ENCODE peak calls at places on chromosome 14, in five cellular contexts. C is stomach, T is breast epithelium, G is GM12892, K is Panc1. I is an unnamed sample.

GRCh38 chr14:68936980-68937379 is 42.1 kb downstream of the ACTN1 start:
- DNase-seq in T (no peak), G (no peak), C (no peak), K (no peak), I (no peak)

GRCh38 chr14:76955575-76956252 is 72.8 kb downstream of the IRF2BPL start:
- DNase-seq in T (no peak), G (no peak), C (no peak), K (no peak), I (no peak)

GRCh38 chr14:89205137-89205740 is 211.8 kb downstream of the FOXN3 start:
- DNase-seq in K (no peak), C (no peak), G (no peak), T (no peak), I (no peak)

GRCh38 chr14:74526854-74527585 is 33.5 kb downstream of the ISCA2 start:
- DNase-seq in G (no peak), C (no peak), K (no peak), T (no peak), I (no peak)

GRCh38 chr14:69948311-69948710 is 69.1 kb downstream of the SMOC1 start:
- DNase-seq in T (no peak), G (no peak), C (no peak), K (no peak), I (no peak)

GRCh38 chr14:79693935-79694334 is 517.4 kb downstream of the DIO2 start:
- DNase-seq in C (no peak), G (no peak), T (no peak), K (no peak), I (no peak)

GRCh38 chr14:20455355-20456300 is 602 bp downstream of the APEX1 start:
- DNase-seq in T (no peak), K (no peak), C (peak; percentile 27), G (no peak), I (no peak)

GRCh38 chr14:69769623-69770022 is 2.7 kb downstream of the SRSF5 start:
- DNase-seq in C (no peak), G (no peak), K (no peak), T (no peak), I (no peak)

GRCh38 chr14:77004711-77005460 is 23.6 kb downstream of the IRF2BPL start:
- DNase-seq in T (no peak), G (no peak), C (no peak), K (no peak), I (no peak)

GRCh38 chr14:40221428-40221827 is 789.2 kb upstream of the FBXO33 start:
- DNase-seq in K (no peak), G (no peak), T (no peak), C (no peak), I (no peak)

GRCh38 chr14:24279301-24280186 is 8.1 kb upstream of the RABGGTA start:
- DNase-seq in T (no peak), K (no peak), C (no peak), G (no peak), I (no peak)

DNA sequence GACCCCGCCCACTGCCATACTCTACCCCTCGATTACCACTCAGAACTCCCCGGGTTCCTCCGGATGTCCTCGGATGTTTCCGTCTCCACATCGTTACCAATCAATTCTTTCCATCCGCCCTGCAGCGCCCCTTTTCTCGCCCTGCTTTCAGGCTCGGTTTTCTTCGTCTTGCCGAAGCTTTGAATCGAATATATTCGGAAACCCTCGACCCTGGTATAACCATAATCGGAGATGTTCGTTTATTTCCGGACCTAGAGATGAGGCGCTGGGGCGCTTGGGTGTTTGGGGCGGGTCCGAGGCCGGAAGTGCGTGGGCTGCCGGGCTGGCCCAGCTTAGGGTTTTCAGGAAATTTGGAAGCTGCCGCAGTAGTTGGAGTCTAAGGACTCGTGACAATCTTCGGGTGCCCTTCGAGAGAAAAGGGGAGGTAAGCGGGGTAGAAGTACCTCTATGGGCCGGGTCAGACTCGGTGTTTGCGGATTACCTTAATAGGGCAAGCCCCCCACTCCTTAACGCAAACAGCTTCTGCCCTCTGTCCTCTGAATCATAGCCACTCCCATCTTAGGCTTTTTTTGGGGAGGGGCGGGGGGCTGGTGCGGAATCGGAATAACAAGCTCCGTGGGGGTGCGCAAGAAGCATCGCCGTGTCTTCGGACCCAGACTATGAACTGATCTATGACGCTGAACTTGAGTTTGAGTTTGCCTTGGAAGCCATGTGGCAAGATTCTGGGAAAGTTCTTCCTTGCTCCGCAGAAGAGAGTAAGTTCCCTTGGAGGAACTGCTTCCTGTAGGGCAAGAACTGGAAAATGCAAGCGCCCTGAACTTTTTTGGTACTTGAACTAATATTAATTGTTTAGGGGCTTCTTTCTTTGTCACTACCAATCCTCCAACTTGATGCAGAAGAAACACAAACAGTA is at the start of gene C14orf119:
- DNase-seq in G (peak; percentile 88), K (peak; percentile 99), T (peak; percentile 100), C (peak; percentile 100), I (peak; percentile 99)
- TF ChIP-seq POLR2AphosphoS5 in G (no peak), K (no peak), T (peak; percentile 6), C (peak; percentile 90), I (peak; percentile 91)

DNA sequence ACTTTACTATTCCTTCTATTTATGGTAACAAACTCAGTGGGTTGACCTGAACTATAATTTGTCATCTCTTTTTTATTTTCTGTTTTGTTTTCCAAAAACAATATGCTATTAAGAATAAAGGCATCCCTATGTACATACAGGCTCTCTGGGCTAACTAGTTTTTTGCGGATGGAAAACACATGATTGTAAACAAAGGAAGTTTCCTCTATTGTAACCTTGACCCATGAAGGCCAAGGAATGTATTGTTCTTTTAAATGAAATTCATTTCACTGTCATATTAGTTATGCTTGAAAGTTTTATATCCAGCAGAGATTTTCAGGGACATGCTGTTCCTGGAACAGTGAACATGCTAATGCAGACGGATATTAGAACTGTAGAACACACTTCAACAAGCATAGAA is 705.0 kb upstream of the SEL1L start:
- DNase-seq in G (no peak), K (no peak), C (no peak), T (no peak), I (no peak)
- TF ChIP-seq POLR2AphosphoS5 in G (no peak), K (no peak), C (no peak), T (no peak), I (no peak)

GRCh38 chr14:91249841-91250616 is 5.5 kb upstream of the GPR68 start:
- DNase-seq in C (no peak), G (peak; percentile 58), T (no peak), K (no peak), I (peak; percentile 72)
- TF ChIP-seq POLR2AphosphoS5 in C (no peak), G (no peak), T (no peak), K (no peak), I (peak; percentile 8)

DNA sequence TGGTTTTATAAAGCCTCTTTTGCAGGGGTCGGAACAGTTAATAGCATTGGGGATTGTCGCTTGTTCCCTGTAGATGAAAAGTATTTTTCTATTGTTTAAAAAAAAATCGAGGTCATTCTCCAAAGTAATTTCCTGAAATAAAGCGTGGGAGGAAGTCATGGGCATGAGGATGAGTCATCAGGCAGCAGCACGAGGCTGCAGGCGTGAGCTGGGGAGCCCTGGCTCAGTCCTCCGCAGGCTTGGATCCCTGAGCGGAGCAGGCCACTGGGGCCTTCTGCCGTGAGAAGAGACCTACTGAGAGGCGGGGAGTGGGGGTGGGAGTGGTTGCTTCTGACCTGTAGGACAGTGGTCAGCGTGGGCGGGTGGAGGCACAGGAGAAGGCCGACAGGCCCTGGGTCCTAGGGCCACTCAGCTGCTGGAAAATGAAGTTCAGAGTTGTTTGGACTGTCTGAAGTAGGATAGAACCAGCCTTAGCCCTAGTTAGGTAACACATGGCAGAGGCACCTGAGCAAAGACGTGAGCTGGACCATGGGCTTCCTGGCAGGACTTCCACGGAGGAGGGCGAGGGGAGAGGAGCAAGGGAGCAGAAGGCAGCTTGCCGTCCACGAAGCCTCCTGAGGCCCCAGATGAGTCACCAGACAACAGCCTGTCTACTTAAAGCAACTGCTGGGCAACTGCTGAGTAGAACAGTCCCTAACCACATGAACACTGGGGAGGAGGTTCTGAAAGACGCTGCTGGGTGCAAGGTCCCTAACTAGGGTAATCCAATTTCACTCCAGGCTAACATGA is 21.1 kb upstream of the LGALS3 start:
- DNase-seq in T (peak; percentile 91), G (no peak), K (no peak), C (peak; percentile 80), I (peak; percentile 91)
- TF ChIP-seq POLR2AphosphoS5 in T (peak; percentile 92), G (no peak), K (no peak), C (peak; percentile 75), I (peak; percentile 90)

GRCh38 chr14:103510311-103511021 is 12.2 kb downstream of the CKB start:
- DNase-seq in K (no peak), G (no peak), T (no peak), C (no peak), I (no peak)
- TF ChIP-seq POLR2AphosphoS5 in K (no peak), G (no peak), T (no peak), C (no peak), I (no peak)

GRCh38 chr14:34872822-34873590 is 2.2 kb downstream of the BAZ1A start:
- DNase-seq in G (peak; percentile 6), T (no peak), C (no peak), K (peak; percentile 47), I (no peak)
- TF ChIP-seq POLR2AphosphoS5 in G (peak; percentile 61), T (no peak), C (peak; percentile 71), K (no peak), I (no peak)

GRCh38 chr14:54651649-54652048 is 84.7 kb downstream of the SAMD4A start:
- DNase-seq in T (no peak), K (no peak), C (no peak), G (no peak), I (no peak)

GRCh38 chr14:54652188-54652889 is 85.4 kb downstream of the SAMD4A start:
- DNase-seq in T (peak; percentile 91), K (peak; percentile 78), C (peak; percentile 74), G (no peak), I (no peak)

GRCh38 chr14:54654600-54654999 is 87.7 kb downstream of the SAMD4A start:
- DNase-seq in K (no peak), G (no peak), T (no peak), C (no peak), I (no peak)

GRCh38 chr14:54652890-54653201 is 85.9 kb downstream of the SAMD4A start:
- DNase-seq in G (no peak), C (no peak), T (no peak), K (no peak), I (no peak)

DNA sequence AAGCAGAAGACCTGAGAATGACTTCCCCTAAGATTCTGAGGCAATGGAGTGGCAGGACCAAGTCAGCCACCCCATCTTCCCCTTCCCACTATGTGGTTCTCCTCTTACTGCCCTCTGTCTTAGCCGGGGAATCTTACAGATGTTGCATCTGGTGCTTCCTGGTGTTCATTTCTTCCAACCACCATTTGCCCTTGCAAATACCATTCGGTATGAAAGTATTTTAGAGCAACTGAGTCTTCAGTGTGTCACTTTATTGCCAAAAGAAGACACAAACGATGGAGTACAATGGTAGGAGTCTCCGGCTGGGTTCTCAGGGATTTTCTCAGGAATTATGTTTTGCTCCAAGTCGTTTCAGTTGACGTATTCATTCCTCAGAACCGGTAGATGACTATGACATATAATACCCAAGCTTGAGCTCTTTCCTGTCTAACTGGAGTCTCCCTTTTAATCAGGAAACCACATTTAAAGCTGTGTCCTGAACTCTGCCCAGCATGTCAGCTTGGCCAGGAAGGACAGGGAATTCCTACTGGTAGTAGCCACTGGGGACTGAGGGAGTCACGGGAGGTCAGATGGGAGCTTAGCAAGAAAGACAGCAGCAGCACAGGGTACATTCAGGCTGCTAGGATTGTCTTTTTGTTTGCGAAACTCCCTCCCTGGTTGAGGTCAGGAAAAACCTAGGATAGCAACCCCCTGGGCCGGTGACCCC is 87.0 kb downstream of the SAMD4A start:
- DNase-seq in K (no peak), C (no peak), G (no peak), T (no peak), I (no peak)
- TF ChIP-seq POLR2AphosphoS5 in K (no peak), C (peak; percentile 50), G (no peak), T (peak; percentile 62), I (peak; percentile 67)